ENCODE peak calls at places on chromosome 14, in nine cellular contexts. M is tibial artery; G is MM.1S; Y is cardiac muscle cell; U is aorta; W is fibroblast of lung; N is adipocyte; O is CD8-positive, alpha-beta T cell; P is BE2C. H is an unnamed sample. For H3K4me1 and H3K36me3, the result is how much of the 10 kb centered on the place peaks cover.

GRCh38 chr14:91254456-91254855 is 10.0 kb upstream of the GPR68 start:
- DNase-seq in Y (no peak), G (no peak), W (no peak), P (no peak), M (no peak), U (no peak), N (no peak), O (no peak), H (no peak)

GRCh38 chr14:63993992-63994391 is 141.2 kb downstream of the SYNE2 start:
- DNase-seq in Y (no peak), O (peak), G (no peak), N (peak), U (no peak), P (no peak), M (no peak), W (no peak), H (no peak)

GRCh38 chr14:92568621-92569479 is 55.3 kb downstream of the RIN3 start:
- DNase-seq in U (no peak), W (no peak), G (peak), M (no peak), P (peak), Y (peak), O (peak), N (no peak), H (no peak)

GRCh38 chr14:68191567-68192321 is 372.2 kb downstream of the RAD51B start:
- DNase-seq in N (no peak), G (no peak), W (peak), M (no peak), U (no peak), P (no peak), O (no peak), Y (no peak), H (no peak)

GRCh38 chr14:68328509-68328908 is 464.4 kb downstream of the ZFP36L1 start:
- DNase-seq in G (no peak), N (no peak), O (no peak), W (no peak), M (no peak), P (no peak), Y (no peak), U (no peak), H (no peak)

GRCh38 chr14:74882103-74882920 is 596 bp downstream of the DLST start:
- DNase-seq in Y (peak), G (peak), O (peak), U (peak), P (peak), W (peak), N (peak), M (peak), H (peak)

GRCh38 chr14:22384974-22385526 is 204.0 kb downstream of the DAD1 start:
- DNase-seq in P (no peak), W (no peak), O (no peak), U (no peak), N (no peak), G (no peak), Y (no peak), M (no peak), H (no peak)

GRCh38 chr14:22651586-22651985 is 7.4 kb upstream of the OR6J1 start:
- DNase-seq in Y (no peak), N (peak), M (no peak), W (no peak), U (no peak), O (no peak), P (no peak), G (no peak), H (no peak)

GRCh38 chr14:70955543-70956480 is 48.6 kb downstream of the PCNX1 start:
- DNase-seq in P (peak), U (no peak), N (peak), W (no peak), Y (peak), G (peak), O (peak), M (no peak), H (no peak)

GRCh38 chr14:81946808-81947798 is 413.4 kb upstream of the SEL1L start:
- DNase-seq in W (peak), N (no peak), G (no peak), M (no peak), Y (no peak), O (no peak), P (peak), U (no peak), H (no peak)

GRCh38 chr14:72629534-72629933 is 264.4 kb downstream of the DPF3 start:
- DNase-seq in W (no peak), M (no peak), N (no peak), O (no peak), Y (no peak), G (no peak), P (no peak), U (no peak), H (no peak)

GRCh38 chr14:61593330-61593729 is 102.0 kb upstream of the HIF1A start:
- DNase-seq in W (no peak), G (no peak), M (no peak), Y (no peak), P (no peak), U (no peak), N (peak), O (no peak), H (no peak)

GRCh38 chr14:63499701-63500250 is 43.4 kb downstream of the PPP2R5E start:
- DNase-seq in Y (no peak), W (peak), G (no peak), U (no peak), N (peak), O (no peak), P (no peak), M (peak), H (no peak)

GRCh38 chr14:75147423-75148071 is 20.7 kb upstream of the NEK9 start:
- DNase-seq in O (no peak), P (no peak), Y (peak), G (no peak), N (peak), M (peak), U (no peak), W (peak), H (peak)

GRCh38 chr14:103129301-103130016 is 6.2 kb downstream of the TNFAIP2 start:
- DNase-seq in P (no peak), O (no peak), W (no peak), N (no peak), G (no peak), M (no peak), Y (no peak), U (no peak), H (no peak)

GRCh38 chr14:92039720-92040430 is at the start of gene TRIP11:
- DNase-seq in M (peak), P (peak), N (peak), Y (peak), G (peak), W (peak), U (peak), O (peak), H (peak)

GRCh38 chr14:22560638-22561365 is 28.2 kb downstream of the DAD1 start:
- DNase-seq in O (no peak), G (no peak), Y (no peak), M (no peak), W (no peak), P (no peak), U (no peak), N (no peak), H (no peak)

GRCh38 chr14:76997257-76997970 is 31.1 kb downstream of the IRF2BPL start:
- DNase-seq in W (peak), M (no peak), N (no peak), P (peak), G (no peak), Y (no peak), O (no peak), U (no peak), H (no peak)

GRCh38 chr14:35879141-35879648 is 53.1 kb downstream of the BRMS1L start:
- DNase-seq in O (no peak), G (no peak), U (no peak), P (no peak), Y (no peak), M (no peak), W (peak), N (peak), H (no peak)

GRCh38 chr14:99755629-99756603 is 37.3 kb upstream of the EML1 start:
- DNase-seq in U (peak), W (peak), Y (no peak), P (no peak), M (peak), N (peak), G (no peak), O (no peak), H (peak)

GRCh38 chr14:91732859-91733477 is 1.1 kb upstream of the CATSPERB start:
- DNase-seq in M (no peak), W (no peak), P (no peak), O (no peak), U (no peak), N (no peak), Y (no peak), G (no peak), H (no peak)

GRCh38 chr14:69086537-69086936 is 66.4 kb downstream of the DCAF5 start:
- DNase-seq in N (no peak), M (no peak), W (no peak), Y (no peak), U (no peak), O (no peak), G (no peak), P (no peak), H (no peak)

GRCh38 chr14:92135269-92135668 is 13.5 kb downstream of the CPSF2 start:
- DNase-seq in P (no peak), O (no peak), Y (peak), M (no peak), U (no peak), W (peak), G (no peak), N (peak), H (no peak)

GRCh38 chr14:103748539-103748867 is 32.9 kb downstream of the ZFYVE21 start:
- DNase-seq in Y (no peak), M (no peak), G (peak), N (no peak), W (no peak), O (peak), U (no peak), P (no peak), H (no peak)

GRCh38 chr14:99816217-99816616 is 23.0 kb downstream of the EML1 start:
- DNase-seq in W (no peak), M (no peak), O (no peak), Y (no peak), G (no peak), N (no peak), P (no peak), U (no peak), H (no peak)

GRCh38 chr14:37834275-37834674 is 238.8 kb downstream of the TTC6 start:
- DNase-seq in O (no peak), M (no peak), W (no peak), U (no peak), G (no peak), N (no peak), P (no peak), Y (no peak), H (no peak)

GRCh38 chr14:36254020-36254614 is 66.3 kb downstream of the MBIP start:
- DNase-seq in U (no peak), M (no peak), P (no peak), W (peak), N (peak), O (no peak), Y (no peak), G (no peak), H (no peak)

GRCh38 chr14:68824517-68825347 is 31.9 kb upstream of the ZFP36L1 start:
- DNase-seq in W (peak), O (peak), M (peak), U (peak), Y (peak), P (peak), N (peak), G (peak), H (peak)

GRCh38 chr14:104878582-104878981 is 13.5 kb downstream of the CEP170B start:
- DNase-seq in Y (no peak), W (no peak), M (no peak), U (no peak), P (peak), G (no peak), O (no peak), N (no peak), H (peak)

GRCh38 chr14:38342803-38343202 is 86.9 kb upstream of the CLEC14A start:
- DNase-seq in M (no peak), P (no peak), U (no peak), Y (no peak), W (peak), N (peak), G (no peak), O (no peak), H (no peak)

GRCh38 chr14:59395672-59396071 is 69.5 kb downstream of the GPR135 start:
- DNase-seq in M (no peak), Y (no peak), U (no peak), P (no peak), O (no peak), W (no peak), N (no peak), G (no peak), H (no peak)

GRCh38 chr14:104135121-104135903 is 3.1 kb upstream of the KIF26A start:
- DNase-seq in Y (peak), W (peak), M (no peak), N (peak), O (no peak), U (peak), G (no peak), P (peak), H (peak)

GRCh38 chr14:100899841-100900771 is 3.4 kb downstream of the RTL1 start:
- DNase-seq in N (no peak), W (no peak), O (no peak), G (no peak), Y (peak), M (no peak), P (peak), U (peak), H (no peak)

GRCh38 chr14:44529026-44529425 is 21.9 kb upstream of the FSCB start:
- DNase-seq in G (no peak), U (no peak), N (no peak), M (no peak), O (no peak), P (no peak), W (peak), Y (no peak), H (no peak)

GRCh38 chr14:105333020-105333490 is 18.5 kb downstream of the PACS2 start:
- DNase-seq in G (no peak), P (peak), N (no peak), U (no peak), W (no peak), O (no peak), M (no peak), Y (no peak), H (no peak)

DNA sequence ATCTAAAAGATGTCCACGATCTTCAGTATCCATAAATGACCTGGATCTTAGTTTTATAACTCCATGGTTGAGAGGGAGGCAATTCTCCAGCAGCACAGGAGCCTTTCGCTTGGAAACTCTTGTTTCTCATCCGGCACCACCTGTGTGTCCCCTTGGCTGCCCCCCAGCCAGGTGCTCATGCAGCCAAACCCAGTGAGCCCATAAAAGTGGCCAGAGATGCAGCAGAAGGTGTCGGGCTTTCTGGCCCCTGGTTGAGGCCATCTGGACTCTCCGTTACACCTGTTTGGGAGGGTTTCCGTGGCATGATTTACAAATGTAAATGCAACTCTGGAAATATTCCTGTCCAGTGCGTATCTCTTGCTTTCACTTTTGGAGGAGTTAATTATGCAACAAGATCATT is 291.1 kb downstream of the DIO2 start:
- DNase-seq in Y (no peak), U (no peak), O (no peak), N (no peak), W (no peak), M (no peak), P (no peak), G (no peak), H (no peak)
- H3K4me1 ChIP-seq in Y (under half), U (under half), O (under half), N (under half), W (under half), M (under half), P (under half), G (under half), H (under half)

GRCh38 chr14:49921401-49921800 is 28.5 kb downstream of the ARF6 start:
- DNase-seq in N (no peak), Y (no peak), U (no peak), G (no peak), M (no peak), W (no peak), O (no peak), P (no peak), H (no peak)
- H3K36me3 ChIP-seq in N (under half), Y (under half), U (under half), G (under half), M (under half), W (under half), O (under half), P (under half), H (under half)

GRCh38 chr14:24956104-24956503 is 93.8 kb downstream of the STXBP6 start:
- DNase-seq in M (no peak), P (no peak), U (no peak), O (no peak), N (no peak), W (no peak), G (no peak), Y (no peak), H (no peak)
- H3K4me1 ChIP-seq in M (under half), P (under half), U (under half), O (under half), N (under half), W (under half), G (under half), Y (under half), H (under half)

GRCh38 chr14:55139696-55140509 is 10.9 kb downstream of the LGALS3 start:
- DNase-seq in P (no peak), W (no peak), N (no peak), M (no peak), G (no peak), O (no peak), U (no peak), Y (no peak), H (no peak)
- H3K36me3 ChIP-seq in P (under half), W (under half), N (half or more), M (half or more), G (under half), O (under half), U (under half), Y (under half), H (half or more)

DNA sequence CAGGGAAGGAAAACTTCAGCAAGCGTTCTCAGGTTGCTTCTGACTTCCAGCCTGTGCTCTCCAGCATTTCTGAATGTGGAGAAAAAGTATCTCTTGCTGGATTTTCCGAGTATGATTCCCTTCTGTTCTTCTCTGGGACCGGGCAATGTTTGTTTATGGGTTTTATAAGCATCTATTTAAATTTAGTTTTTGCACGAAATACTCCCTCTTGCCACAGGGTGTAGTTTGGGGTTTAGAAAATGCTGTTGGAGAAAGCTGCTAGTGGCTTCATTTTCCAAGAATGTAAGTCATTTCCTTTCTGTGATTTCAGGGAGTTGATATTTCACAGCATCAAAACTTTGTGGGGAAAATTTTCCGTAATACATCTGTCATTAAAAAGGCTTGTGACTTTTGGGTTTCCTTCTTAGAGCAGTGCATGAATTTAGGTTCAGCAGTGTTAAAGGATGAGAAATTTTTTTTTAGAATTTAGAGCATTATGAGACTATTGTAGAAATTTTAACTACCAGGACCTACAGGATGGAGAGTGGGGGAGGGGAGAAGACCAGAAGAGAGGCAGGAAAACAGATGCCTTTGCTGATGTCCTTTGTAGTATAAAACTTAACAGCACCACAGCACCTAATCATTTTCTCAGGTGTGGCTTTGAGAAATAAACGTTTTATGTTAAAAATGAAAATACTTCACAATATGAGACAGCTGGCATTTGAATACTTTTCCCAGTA is 1.5 kb downstream of the FRMD6 start:
- DNase-seq in N (peak), U (no peak), Y (peak), G (peak), M (no peak), P (no peak), O (no peak), W (peak), H (no peak)
- H3K4me1 ChIP-seq in N (under half), U (under half), Y (under half), G (under half), M (under half), P (under half), O (under half), W (under half), H (under half)

GRCh38 chr14:52329678-52330376 is 15.7 kb downstream of the PTGER2 start:
- DNase-seq in M (no peak), P (no peak), W (no peak), O (no peak), Y (no peak), N (no peak), U (no peak), G (no peak), H (no peak)
- H3K36me3 ChIP-seq in M (under half), P (half or more), W (under half), O (under half), Y (under half), N (under half), U (under half), G (under half), H (under half)

GRCh38 chr14:20472566-20473206 is 3.5 kb downstream of the PNP start:
- DNase-seq in P (no peak), N (no peak), M (no peak), O (no peak), Y (no peak), G (no peak), W (no peak), U (no peak), H (no peak)
- H3K4me1 ChIP-seq in P (under half), N (under half), M (under half), O (half or more), Y (under half), G (under half), W (under half), U (under half), H (under half)